ENCODE peak calls at places on chromosomes 16 and 17, in five cellular contexts. D is AG04449; W is epithelial cell of esophagus; X is CD8-positive, alpha-beta memory T cell; T is RWPE1. V is an unnamed sample.

GRCh38 chr16:28140788-28141618 is 70.8 kb downstream of the XPO6 start:
- DNase-seq in D (no peak), W (peak), X (peak), T (no peak), V (peak)

GRCh38 chr16:27366687-27367462 is 35.1 kb upstream of the IL21R start:
- DNase-seq in D (no peak), W (no peak), X (no peak), T (no peak), V (no peak)

GRCh38 chr17:82152556-82153294 is 54.7 kb upstream of the FASN start:
- DNase-seq in D (no peak), W (peak), X (no peak), T (no peak), V (no peak)

GRCh38 chr16:85996843-85997242 is 97.9 kb downstream of the IRF8 start:
- DNase-seq in D (no peak), W (no peak), X (no peak), T (no peak), V (no peak)

GRCh38 chr16:82741073-82741615 is 114.4 kb downstream of the CDH13 start:
- DNase-seq in D (no peak), W (peak), X (no peak), T (no peak), V (no peak)

GRCh38 chr16:26058326-26058725 is 366.6 kb downstream of the HS3ST4 start:
- DNase-seq in D (no peak), W (no peak), X (no peak), T (no peak), V (no peak)

GRCh38 chr16:65667013-65667578 is 545.2 kb upstream of the CDH11 start:
- DNase-seq in D (peak), W (peak), X (no peak), T (peak), V (no peak)

GRCh38 chr16:51393381-51394005 is 242.4 kb upstream of the SALL1 start:
- DNase-seq in D (no peak), W (peak), X (no peak), T (no peak), V (no peak)

GRCh38 chr16:75987323-75987722 is 261.0 kb upstream of the CPHXL start:
- DNase-seq in D (no peak), W (no peak), X (no peak), T (no peak), V (no peak)

GRCh38 chr16:54193013-54193655 is 93.5 kb downstream of the IRX3 start:
- DNase-seq in D (no peak), W (no peak), X (no peak), T (no peak), V (no peak)

GRCh38 chr17:29084476-29085148 is 41.7 kb downstream of the PIPOX start:
- DNase-seq in D (no peak), W (no peak), X (no peak), T (no peak), V (no peak)

GRCh38 chr16:14193316-14193871 is 122.3 kb downstream of the MRTFB start:
- DNase-seq in D (no peak), W (no peak), X (no peak), T (no peak), V (no peak)

GRCh38 chr16:49335828-49336227 is 37.8 kb upstream of the C16orf78 start:
- DNase-seq in D (no peak), W (no peak), X (no peak), T (no peak), V (no peak)

GRCh38 chr17:78798695-78799559 is 16.9 kb upstream of the CYTH1 start:
- DNase-seq in D (no peak), W (peak), X (no peak), T (no peak), V (no peak)

GRCh38 chr16:12092347-12092882 is 115.9 kb downstream of the SNX29 start:
- DNase-seq in D (peak), W (peak), X (no peak), T (no peak), V (no peak)

GRCh38 chr17:17739388-17740066 is 58.3 kb downstream of the RAI1 start:
- DNase-seq in D (no peak), W (peak), X (no peak), T (peak), V (peak)

GRCh38 chr17:40778466-40778865 is 3.9 kb downstream of the KRT27 start:
- DNase-seq in D (no peak), W (peak), X (no peak), T (peak), V (no peak)

GRCh38 chr16:58339452-58339938 is 44.7 kb upstream of the PRSS54 start:
- DNase-seq in D (no peak), W (peak), X (no peak), T (no peak), V (no peak)

GRCh38 chr17:38747385-38748328 is 479 bp downstream of the PCGF2 start:
- DNase-seq in D (no peak), W (no peak), X (no peak), T (no peak), V (peak)

GRCh38 chr17:7611635-7612293 is 2.9 kb downstream of the FXR2 start:
- DNase-seq in D (no peak), W (no peak), X (no peak), T (no peak), V (no peak)

GRCh38 chr16:50548659-50549560 is 714 bp downstream of the NKD1 start:
- DNase-seq in D (no peak), W (peak), X (peak), T (no peak), V (peak)

GRCh38 chr17:50279181-50279526 is 4.9 kb downstream of the TMEM92 start:
- DNase-seq in D (no peak), W (peak), X (no peak), T (peak), V (no peak)

GRCh38 chr17:8693328-8693727 is 51.3 kb downstream of the CCDC42 start:
- DNase-seq in D (no peak), W (peak), X (no peak), T (no peak), V (no peak)

V was measured in mucosa of descending colon.